ENCODE peak calls at places on chromosomes 4 and X, in five cellular contexts. G is IMR-90, U is H9, S is mesenchymal stem cell, Y is neuronal stem cell. H is an unnamed sample.

GRCh38 chrX:153773741-153774575 is 6.9 kb upstream of the SRPK3 start:
- DNase-seq in S (no peak), U (no peak), G (no peak), Y (no peak), H (no peak)

GRCh38 chr4:17478073-17478472 is 33.8 kb downstream of the QDPR start:
- DNase-seq in Y (no peak), G (no peak), U (no peak), S (no peak), H (no peak)

GRCh38 chr4:133000012-133000411 is 149.1 kb upstream of the PCDH10 start:
- DNase-seq in U (no peak), S (peak; percentile 70), Y (no peak), G (no peak), H (peak; percentile 14)

GRCh38 chrX:2145672-2146412 is 354.9 kb downstream of the DHRSX start:
- DNase-seq in Y (no peak), U (no peak), S (no peak), G (no peak), H (peak; percentile 27)

GRCh38 chr4:83356899-83357661 is 22.4 kb upstream of the HPSE start:
- DNase-seq in G (peak; percentile 91), S (peak; percentile 81), Y (no peak), U (no peak), H (peak; percentile 68)

GRCh38 chr4:42293967-42294822 is 103.1 kb upstream of the SHISA3 start:
- DNase-seq in G (no peak), U (no peak), Y (no peak), S (no peak), H (no peak)

GRCh38 chrX:139058831-139059495 is 347.4 kb upstream of the FGF13 start:
- DNase-seq in U (no peak), G (no peak), S (no peak), Y (no peak), H (no peak)

GRCh38 chrX:39398215-39398972 is 597.1 kb downstream of the MID1IP1 start:
- DNase-seq in G (no peak), S (no peak), Y (no peak), U (no peak), H (no peak)

GRCh38 chr4:8158710-8159521 is at the start of gene ABLIM2:
- DNase-seq in Y (peak; percentile 97), S (peak; percentile 96), U (peak; percentile 98), G (peak; percentile 96), H (peak; percentile 98)

GRCh38 chr4:48137766-48138349 is 3.8 kb upstream of the TXK start:
- DNase-seq in S (no peak), G (no peak), U (no peak), Y (no peak), H (no peak)

GRCh38 chr4:77151246-77151645 is 5.8 kb upstream of the CCNG2 start:
- DNase-seq in G (no peak), U (no peak), Y (no peak), S (no peak), H (no peak)

GRCh38 chr4:179278647-179279046 is 1836.4 kb upstream of the AGA start:
- DNase-seq in S (no peak), G (no peak), U (no peak), Y (no peak), H (no peak)

GRCh38 chr4:164937576-164938270 is 39.7 kb downstream of the TRIM61 start:
- DNase-seq in U (peak; percentile 65), S (peak; percentile 13), Y (no peak), G (peak; percentile 18), H (peak; percentile 70)

GRCh38 chrX:11908371-11908770 is 150.3 kb downstream of the MSL3 start:
- DNase-seq in S (no peak), G (no peak), U (no peak), Y (no peak), H (peak; percentile 47)

GRCh38 chrX:154516655-154517100 is 646 bp upstream of the FAM3A start:
- DNase-seq in G (peak; percentile 54), Y (no peak), S (peak; percentile 90), U (peak; percentile 59), H (peak; percentile 65)

GRCh38 chrX:136639506-136640176 is 8.3 kb upstream of the CD40LG start:
- DNase-seq in G (no peak), U (no peak), S (no peak), Y (no peak), H (no peak)

GRCh38 chr4:75919914-75920313 is 17.7 kb upstream of the PPEF2 start:
- DNase-seq in U (no peak), S (no peak), G (peak; percentile 20), Y (no peak), H (no peak)

GRCh38 chr4:172142331-172142738 is 329.1 kb downstream of the GALNTL6 start:
- DNase-seq in Y (no peak), U (no peak), S (peak; percentile 44), G (peak; percentile 22), H (no peak)

GRCh38 chrX:133350751-133351150 is 64.5 kb downstream of the GPC4 start:
- DNase-seq in U (no peak), S (peak; percentile 30), G (no peak), Y (no peak), H (no peak)

GRCh38 chrX:119468930-119469635 is 839 bp downstream of the SLC25A5 start:
- DNase-seq in S (peak; percentile 75), G (peak; percentile 71), U (peak; percentile 74), Y (peak; percentile 78), H (peak; percentile 83)

GRCh38 chr4:168641811-168642140 is 144.9 kb downstream of the PALLD start:
- DNase-seq in S (no peak), Y (no peak), G (no peak), U (no peak), H (no peak)

GRCh38 chr4:184382189-184382846 is 92.0 kb downstream of the IRF2 start:
- DNase-seq in U (no peak), Y (no peak), G (no peak), S (peak; percentile 16), H (no peak)

GRCh38 chr4:24614881-24615280 is 30.5 kb upstream of the DHX15 start:
- DNase-seq in G (no peak), Y (no peak), S (no peak), U (no peak), H (no peak)

GRCh38 chr4:169618286-169618685 is 2.1 kb upstream of the CLCN3 start:
- DNase-seq in Y (no peak), S (peak; percentile 77), G (peak; percentile 41), U (no peak), H (no peak)

GRCh38 chr4:178598672-178599071 is 1156.4 kb upstream of the AGA start:
- DNase-seq in S (no peak), U (no peak), Y (no peak), G (no peak), H (no peak)

GRCh38 chr4:116055857-116056827 is 942.7 kb upstream of the NDST4 start:
- DNase-seq in Y (no peak), S (peak; percentile 6), G (no peak), U (no peak), H (peak; percentile 12)

GRCh38 chrX:71181910-71182799 is 37.5 kb downstream of the NLGN3 start:
- DNase-seq in Y (peak; percentile 87), U (peak; percentile 95), S (peak; percentile 97), G (peak; percentile 96), H (peak; percentile 99)

GRCh38 chrX:141935645-141936044 is 32.0 kb downstream of the MAGEC1 start:
- DNase-seq in U (no peak), G (no peak), S (no peak), Y (no peak), H (no peak)

GRCh38 chrX:131617182-131617581 is 73.3 kb downstream of the OR13H1 start:
- DNase-seq in U (no peak), S (peak; percentile 78), Y (no peak), G (peak; percentile 1), H (no peak)

GRCh38 chr4:176319704-176320339 is at the start of gene SPCS3:
- DNase-seq in U (peak; percentile 93), Y (peak; percentile 93), G (peak; percentile 91), S (peak; percentile 95), H (peak; percentile 97)
- H3K23ac ChIP-seq in U (no peak within 1 kb of the TSS), Y (peak within 1 kb of the TSS; percentile 100), G (peak within 1 kb of the TSS; percentile 100), S (peak within 1 kb of the TSS; percentile 72), H (peak within 1 kb of the TSS; percentile 97)

GRCh38 chrX:68417651-68418050 is 15.6 kb downstream of the OPHN1 start:
- DNase-seq in S (no peak), U (no peak), G (no peak), Y (no peak), H (no peak)
- H2BK120ac ChIP-seq in S (no peak overlapping the region), U (no peak overlapping the region), G (no peak overlapping the region), Y (no peak overlapping the region), H (no peak overlapping the region)

DNA sequence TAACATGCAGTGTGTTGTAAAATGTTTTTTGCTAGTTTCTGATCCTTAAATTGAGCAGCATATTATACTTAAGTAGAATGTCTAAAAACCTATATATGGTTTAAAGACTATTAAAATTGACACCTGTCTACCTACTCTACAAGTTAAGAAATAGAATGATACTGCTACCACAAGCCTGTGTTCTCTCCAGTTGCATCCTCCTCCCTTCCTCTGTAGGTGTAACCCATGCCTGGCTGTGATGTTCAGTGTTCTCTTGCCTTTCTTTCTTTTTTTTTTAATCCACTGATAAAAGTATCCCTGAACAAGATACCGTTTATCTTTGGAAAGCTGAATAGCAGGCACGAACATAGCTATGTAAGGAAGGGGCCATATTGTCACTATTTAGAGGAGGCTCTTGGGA is 99.1 kb downstream of the KDM6A start:
- DNase-seq in G (no peak), U (no peak), Y (no peak), S (no peak), H (no peak)
- H3K23ac ChIP-seq in G (no peak overlapping the region), U (no peak overlapping the region), Y (no peak overlapping the region), S (no peak overlapping the region), H (no peak overlapping the region)

DNA sequence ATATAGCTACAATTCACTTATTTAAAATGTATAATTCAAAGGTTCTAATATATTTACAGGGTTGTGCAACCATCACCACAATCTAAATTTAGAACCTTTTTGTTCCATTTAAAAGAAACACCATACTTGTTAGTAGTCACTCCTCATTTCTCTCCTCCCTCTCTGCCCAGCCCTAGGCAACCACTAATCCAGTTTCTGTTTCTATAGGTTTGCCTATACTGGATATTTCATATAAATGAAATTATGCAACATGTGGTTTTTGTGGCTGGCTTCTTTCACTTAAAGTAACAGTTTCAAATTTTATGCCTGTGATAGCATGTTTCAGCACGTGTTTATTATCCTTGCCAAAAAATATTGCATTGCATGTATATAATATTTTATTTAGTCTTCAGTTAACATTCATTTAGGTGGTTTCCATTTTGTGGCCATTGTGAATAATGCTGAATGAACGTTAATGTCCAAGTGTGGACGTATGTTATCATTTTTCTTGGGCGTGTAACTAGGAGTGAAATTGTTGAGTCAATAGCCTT is 437.6 kb downstream of the IL1RAPL1 start:
- DNase-seq in Y (no peak), G (peak; percentile 44), S (peak; percentile 0), U (no peak), H (no peak)
- H2BK120ac ChIP-seq in Y (no peak overlapping the region), G (no peak overlapping the region), S (no peak overlapping the region), U (no peak overlapping the region), H (no peak overlapping the region)